ENCODE peak calls at places on chromosomes 6 and 20, in four cellular contexts. One of them, this sample, is unnamed.

GRCh38 chr20:19259182-19259591 is 46.7 kb downstream of the SLC24A3 start:
- DNase-seq in psoas muscle: peak; percentile 69
- DNase-seq in HuH-7.5: no peak
- DNase-seq in Calu3: no peak
- DNase-seq in this sample: no peak

GRCh38 chr6:78605909-78606446 is 261.4 kb upstream of the IRAK1BP1 start:
- DNase-seq in psoas muscle: no peak
- DNase-seq in Calu3: no peak
- DNase-seq in HuH-7.5: no peak
- DNase-seq in this sample: no peak

GRCh38 chr20:32582659-32583580 is 2.2 kb downstream of the NOL4L start:
- DNase-seq in psoas muscle: no peak
- DNase-seq in HuH-7.5: peak; percentile 58
- DNase-seq in Calu3: no peak
- DNase-seq in this sample: peak; percentile 32

GRCh38 chr20:35710039-35710438 is 10.8 kb downstream of the ROMO1 start:
- DNase-seq in psoas muscle: no peak
- DNase-seq in Calu3: no peak
- DNase-seq in HuH-7.5: no peak
- DNase-seq in this sample: no peak

GRCh38 chr20:38156888-38157634 is 8.0 kb downstream of the TGM2 start:
- DNase-seq in psoas muscle: peak; percentile 84
- DNase-seq in Calu3: peak; percentile 46
- DNase-seq in HuH-7.5: no peak
- DNase-seq in this sample: no peak

GRCh38 chr20:45945678-45946148 is 11.2 kb downstream of the PCIF1 start:
- DNase-seq in HuH-7.5: no peak
- DNase-seq in Calu3: no peak
- DNase-seq in psoas muscle: no peak
- DNase-seq in this sample: no peak

GRCh38 chr20:35497780-35498189 is 31.7 kb downstream of the C20orf173 start:
- DNase-seq in psoas muscle: peak; percentile 93
- DNase-seq in Calu3: no peak
- DNase-seq in HuH-7.5: no peak
- DNase-seq in this sample: no peak

GRCh38 chr6:41204156-41204555 is 3.2 kb upstream of the TREML2 start:
- DNase-seq in Calu3: no peak
- DNase-seq in HuH-7.5: no peak
- DNase-seq in psoas muscle: no peak
- DNase-seq in this sample: no peak

GRCh38 chr6:3446197-3446596 is 10.7 kb downstream of the SLC22A23 start:
- DNase-seq in Calu3: no peak
- DNase-seq in HuH-7.5: no peak
- DNase-seq in psoas muscle: no peak
- DNase-seq in this sample: no peak

GRCh38 chr20:38298768-38299288 is 5.1 kb upstream of the BPI start:
- DNase-seq in psoas muscle: peak; percentile 95
- DNase-seq in HuH-7.5: no peak
- DNase-seq in Calu3: no peak
- DNase-seq in this sample: no peak

GRCh38 chr6:18823782-18824386 is 436.7 kb downstream of the RNF144B start:
- DNase-seq in HuH-7.5: no peak
- DNase-seq in psoas muscle: no peak
- DNase-seq in Calu3: peak; percentile 16
- DNase-seq in this sample: peak; percentile 77

GRCh38 chr6:139943391-139943790 is 568.9 kb upstream of the CITED2 start:
- DNase-seq in HuH-7.5: peak; percentile 23
- DNase-seq in Calu3: peak; percentile 4
- DNase-seq in psoas muscle: no peak
- DNase-seq in this sample: no peak

GRCh38 chr20:17895641-17896246 is 72.8 kb downstream of the SNX5 start:
- DNase-seq in Calu3: no peak
- DNase-seq in HuH-7.5: no peak
- DNase-seq in psoas muscle: peak; percentile 70
- DNase-seq in this sample: no peak

GRCh38 chr6:65999288-65999791 is 292.3 kb upstream of the EYS start:
- DNase-seq in psoas muscle: peak; percentile 40
- DNase-seq in HuH-7.5: no peak
- DNase-seq in Calu3: no peak
- DNase-seq in this sample: no peak

GRCh38 chr6:24923885-24924401 is 11.8 kb downstream of the RIPOR2 start:
- DNase-seq in Calu3: no peak
- DNase-seq in psoas muscle: no peak
- DNase-seq in HuH-7.5: no peak
- DNase-seq in this sample: no peak

GRCh38 chr20:33370296-33370695 is 31.0 kb downstream of the CDK5RAP1 start:
- DNase-seq in Calu3: no peak
- DNase-seq in HuH-7.5: no peak
- DNase-seq in psoas muscle: no peak
- DNase-seq in this sample: no peak

GRCh38 chr6:163897669-163898068 is 483.2 kb downstream of the QKI start:
- DNase-seq in HuH-7.5: no peak
- DNase-seq in psoas muscle: no peak
- DNase-seq in Calu3: no peak
- DNase-seq in this sample: no peak

GRCh38 chr6:131574133-131574532 is 1.1 kb downstream of the ARG1 start:
- DNase-seq in HuH-7.5: no peak
- DNase-seq in Calu3: no peak
- DNase-seq in psoas muscle: no peak
- DNase-seq in this sample: no peak

GRCh38 chr6:129736105-129736504 is 26.1 kb upstream of the ARHGAP18 start:
- DNase-seq in Calu3: no peak
- DNase-seq in psoas muscle: no peak
- DNase-seq in HuH-7.5: no peak
- DNase-seq in this sample: no peak